ENCODE peak calls at places on chromosomes 4 and X, in six cellular contexts. R is ovary, Q is SJSA1, M is HepG2, W is HCT116, T is psoas muscle. Y is an unnamed sample.
A peak's percentile ranks its signal among the peaks of the same experiment; 100 is the strongest.

GRCh38 chr4:163494360-163495241 is at the start of gene TMA16:
- DNase-seq in R (peak; percentile 81), Q (peak; percentile 91), M (peak; percentile 92), W (peak; percentile 93), T (peak; percentile 83), Y (peak; percentile 92)

GRCh38 chrX:143648705-143649104 is 12.8 kb upstream of the SLITRK4 start:
- DNase-seq in R (no peak), Q (no peak), M (no peak), W (no peak), T (no peak), Y (no peak)

GRCh38 chrX:148658115-148658725 is 157.8 kb downstream of the AFF2 start:
- DNase-seq in R (no peak), Q (no peak), M (no peak), W (no peak), T (no peak), Y (no peak)

GRCh38 chr4:38119663-38120374 is 159.6 kb downstream of the PTTG2 start:
- DNase-seq in R (peak; percentile 79), Q (peak; percentile 64), M (no peak), W (no peak), T (no peak), Y (peak; percentile 60)

GRCh38 chr4:71680706-71681105 is 103.2 kb downstream of the GC start:
- DNase-seq in R (no peak), Q (no peak), M (no peak), W (no peak), T (no peak), Y (peak; percentile 16)

GRCh38 chr4:8538703-8539567 is 41.3 kb upstream of the GPR78 start:
- DNase-seq in R (no peak), Q (peak; percentile 53), M (peak; percentile 14), W (peak; percentile 81), T (peak; percentile 36), Y (no peak)

GRCh38 chr4:150746156-150746555 is 164.2 kb downstream of the MAB21L2 start:
- DNase-seq in R (no peak), Q (no peak), M (no peak), W (no peak), T (no peak), Y (peak; percentile 8)

GRCh38 chrX:118682258-118683014 is 45.0 kb upstream of the IL13RA1 start:
- DNase-seq in R (no peak), Q (no peak), M (peak; percentile 6), W (no peak), T (no peak), Y (no peak)

GRCh38 chr4:161376275-161376674 is 787.5 kb downstream of the FSTL5 start:
- DNase-seq in R (no peak), Q (no peak), M (no peak), W (no peak), T (no peak), Y (no peak)

GRCh38 chr4:579543-580175 is 3.6 kb upstream of the TMEM271 start:
- DNase-seq in R (no peak), Q (no peak), M (no peak), W (no peak), T (no peak), Y (no peak)

GRCh38 chrX:111914398-111915092 is 38.6 kb downstream of the TRPC5OS start:
- DNase-seq in R (no peak), Q (no peak), M (no peak), W (no peak), T (no peak), Y (no peak)

GRCh38 chr4:156672924-156673323 is 298.7 kb downstream of the PDGFC start:
- DNase-seq in R (no peak), Q (no peak), M (no peak), W (peak; percentile 26), T (no peak), Y (no peak)

GRCh38 chrX:139738581-139738980 is 30.6 kb upstream of the MCF2 start:
- DNase-seq in R (no peak), Q (no peak), M (no peak), W (no peak), T (no peak), Y (no peak)

GRCh38 chr4:6689506-6689960 is 4.1 kb upstream of the S100P start:
- DNase-seq in R (no peak), Q (no peak), M (peak; percentile 50), W (no peak), T (no peak), Y (no peak)

GRCh38 chr4:6687947-6688878 is 5.5 kb upstream of the S100P start:
- DNase-seq in R (no peak), Q (no peak), M (peak; percentile 57), W (no peak), T (no peak), Y (no peak)

GRCh38 chr4:6692379-6692778 is 1.3 kb upstream of the S100P start:
- DNase-seq in R (no peak), Q (no peak), M (no peak), W (no peak), T (no peak), Y (no peak)

GRCh38 chr4:6686104-6686787 is 7.4 kb upstream of the S100P start:
- DNase-seq in R (no peak), Q (no peak), M (no peak), W (no peak), T (no peak), Y (no peak)

DNA sequence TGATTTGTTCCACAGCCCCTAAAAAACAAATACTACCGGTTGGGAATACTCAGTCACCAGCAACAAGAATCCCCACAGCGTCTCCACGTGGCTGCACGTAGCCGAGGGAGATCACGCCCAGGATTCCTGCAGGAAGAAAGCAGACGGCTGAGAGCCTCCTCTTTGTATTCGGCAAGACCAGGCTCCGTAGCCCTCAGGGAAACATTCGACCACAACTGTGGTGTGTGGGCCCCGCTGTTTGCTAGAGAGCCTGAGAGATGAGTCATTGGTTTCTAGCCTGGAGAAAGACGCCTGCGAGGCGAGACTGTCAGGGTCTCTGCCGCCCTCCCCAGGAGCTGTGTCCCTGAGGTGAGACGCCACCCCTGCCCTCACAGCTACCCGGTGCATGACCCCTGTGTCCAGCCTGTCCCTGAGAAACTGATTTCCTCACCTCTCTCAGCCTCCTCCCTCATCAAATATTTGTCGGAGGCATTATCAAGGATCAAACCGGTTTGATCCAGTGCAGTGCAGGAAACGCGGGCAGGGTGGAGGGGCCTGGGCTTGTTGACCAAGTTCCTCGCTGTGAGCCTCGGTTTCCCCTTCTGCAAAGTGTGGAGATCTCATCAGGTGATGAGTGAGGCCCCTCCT is 4.7 kb upstream of the S100P start:
- DNase-seq in R (no peak), Q (peak; percentile 93), M (peak; percentile 91), W (peak; percentile 75), T (no peak), Y (peak; percentile 94)
- H3K4me3 ChIP-seq in R (no peak overlapping the region), Q (no peak overlapping the region), M (peak overlapping the region; percentile 49), W (peak overlapping the region; percentile 39), T (no peak overlapping the region), Y (no peak overlapping the region)

DNA sequence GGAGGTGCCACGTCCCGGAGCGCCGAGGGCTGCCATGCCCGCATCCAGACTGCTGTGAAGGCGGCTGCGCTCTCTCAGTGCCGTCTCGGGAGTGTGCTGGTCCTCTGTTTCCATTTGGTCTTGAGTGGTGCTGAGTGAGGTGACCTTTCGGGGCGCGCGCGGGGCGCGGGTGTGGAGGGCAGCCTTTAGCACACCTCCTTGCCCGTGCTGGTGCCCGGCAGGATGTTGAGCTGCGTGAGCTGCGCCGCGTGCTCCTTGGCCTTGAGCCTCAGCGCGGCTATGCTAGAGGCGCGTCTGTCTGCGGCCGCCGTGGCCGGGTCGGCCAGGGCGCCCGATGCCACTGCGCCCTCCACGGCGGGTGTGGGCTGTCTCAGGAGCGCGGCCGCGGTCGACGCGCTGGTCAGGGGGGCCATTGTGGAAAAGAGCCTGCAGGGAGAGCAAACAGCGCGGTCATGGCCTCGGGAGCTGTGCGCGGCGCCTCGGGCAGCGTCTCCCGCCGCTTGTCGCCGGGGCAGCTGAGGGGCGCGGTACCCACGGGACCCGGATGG is 11.2 kb downstream of the ARX start:
- DNase-seq in R (peak; percentile 61), Q (no peak), M (no peak), W (no peak), T (no peak), Y (no peak)
- H3K4me3 ChIP-seq in R (peak overlapping the region; percentile 20), Q (peak overlapping the region; percentile 13), M (no peak overlapping the region), W (no peak overlapping the region), T (peak overlapping the region; percentile 53), Y (peak overlapping the region; percentile 1)

GRCh38 chr4:110106946-110107325 is 91.5 kb downstream of the ELOVL6 start:
- DNase-seq in R (no peak), Q (no peak), M (peak; percentile 60), W (no peak), T (no peak), Y (peak; percentile 36)
- H3K4me3 ChIP-seq in R (no peak overlapping the region), Q (no peak overlapping the region), M (no peak overlapping the region), W (no peak overlapping the region), T (no peak overlapping the region), Y (no peak overlapping the region)

DNA sequence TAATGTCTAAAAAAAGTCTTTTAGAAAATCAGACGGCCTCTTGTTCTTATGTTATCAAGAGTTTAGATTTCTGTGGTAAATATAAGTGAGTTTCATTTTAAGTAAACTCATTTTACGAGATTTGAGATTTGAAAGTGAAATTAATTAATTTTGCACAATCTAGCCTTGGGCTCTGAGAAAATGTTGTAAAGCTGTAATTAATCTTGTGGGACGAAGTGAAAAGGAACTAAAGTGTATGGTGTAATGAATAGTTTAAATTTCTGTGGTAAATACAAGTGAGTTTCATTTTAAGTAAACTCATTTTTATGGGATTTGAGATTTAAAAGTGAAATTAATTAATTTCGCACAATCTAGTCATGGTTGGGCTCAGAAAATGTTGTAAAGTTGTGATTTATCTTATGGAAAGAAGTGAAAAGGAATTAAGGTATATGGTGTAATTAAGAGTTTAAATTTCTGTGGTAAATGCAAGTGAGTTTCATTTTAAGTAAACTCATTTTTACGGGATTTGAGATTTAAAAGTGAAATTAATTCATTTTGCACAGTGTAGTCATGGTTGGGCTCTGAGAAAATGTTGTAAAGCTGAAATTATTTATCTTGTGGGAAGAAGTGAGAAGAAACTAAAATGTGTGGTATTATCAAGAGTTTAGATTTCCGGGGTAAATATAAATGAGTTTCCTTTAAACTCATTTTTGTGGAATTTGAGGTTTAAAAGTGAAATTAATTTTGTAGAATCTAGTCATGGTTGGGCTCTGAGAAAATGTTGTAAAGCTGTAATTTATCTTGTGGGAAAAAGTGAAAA is 1.6 kb downstream of the SCML1 start:
- DNase-seq in R (no peak), Q (no peak), M (no peak), W (no peak), T (no peak), Y (no peak)
- H3K4me3 ChIP-seq in R (peak overlapping the region; percentile 61), Q (peak overlapping the region; percentile 75), M (peak overlapping the region; percentile 81), W (peak overlapping the region; percentile 60), T (peak overlapping the region; percentile 68), Y (peak overlapping the region; percentile 65)

GRCh38 chr4:174629265-174629664 is 107.0 kb upstream of the HPGD start:
- DNase-seq in R (no peak), Q (no peak), M (no peak), W (no peak), T (no peak), Y (no peak)
- H3K4me3 ChIP-seq in R (no peak overlapping the region), Q (no peak overlapping the region), M (no peak overlapping the region), W (no peak overlapping the region), T (no peak overlapping the region), Y (no peak overlapping the region)

GRCh38 chrX:71199252-71199651 is 23.8 kb upstream of the GJB1 start:
- DNase-seq in R (no peak), Q (no peak), M (no peak), W (no peak), T (no peak), Y (no peak)

GRCh38 chrX:71195959-71196727 is 26.9 kb upstream of the GJB1 start:
- DNase-seq in R (no peak), Q (no peak), M (no peak), W (no peak), T (no peak), Y (no peak)

DNA sequence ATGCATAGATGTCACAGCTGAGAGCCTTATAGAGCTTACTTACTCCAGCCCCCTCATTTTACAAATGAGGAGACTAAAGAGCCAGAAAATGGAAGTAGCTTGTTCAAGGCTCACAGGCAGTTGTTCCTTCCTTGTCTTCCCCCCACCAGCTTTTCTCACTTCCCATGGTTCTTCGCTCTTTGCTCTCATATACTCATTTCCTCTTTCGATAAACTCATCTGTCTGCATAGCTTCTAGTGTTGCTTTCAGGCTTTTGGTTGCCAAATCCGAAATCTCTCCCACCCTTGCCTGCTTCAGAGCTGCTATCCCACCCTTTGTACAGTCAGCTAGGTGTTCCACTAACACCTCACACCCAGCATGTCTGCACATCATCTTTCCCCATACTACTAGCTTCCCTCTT is 25.0 kb upstream of the GJB1 start:
- DNase-seq in R (no peak), Q (no peak), M (no peak), W (no peak), T (no peak), Y (no peak)
- H3K4me3 ChIP-seq in R (no peak overlapping the region), Q (no peak overlapping the region), M (no peak overlapping the region), W (no peak overlapping the region), T (no peak overlapping the region), Y (no peak overlapping the region)